ENCODE peak calls at places on chromosome 17, in eight cellular contexts. M, L, F, B, R, I, N and G are unnamed samples.

GRCh38 chr17:77366558-77367245 is 225.9 kb downstream of the SEC14L1 start:
- DNase-seq in M (peak; percentile 77), L (peak; percentile 71), F (no peak), B (peak; percentile 77), R (no peak), I (no peak), N (peak; percentile 56), G (no peak)

GRCh38 chr17:78653382-78653781 is 76.2 kb upstream of the DNAH17 start:
- DNase-seq in M (no peak), L (peak; percentile 81), F (no peak), B (no peak), R (no peak), I (no peak), N (no peak), G (no peak)

GRCh38 chr17:57634713-57635465 is 110.2 kb downstream of the CCDC182 start:
- DNase-seq in M (peak; percentile 31), L (peak; percentile 23), F (no peak), B (no peak), R (no peak), I (no peak), N (peak; percentile 1), G (no peak)

GRCh38 chr17:1347681-1348318 is 52.2 kb downstream of the YWHAE start:
- DNase-seq in M (no peak), L (peak; percentile 42), F (peak; percentile 58), B (peak; percentile 75), R (no peak), I (no peak), N (peak; percentile 67), G (no peak)

GRCh38 chr17:32015245-32016013 is 8.2 kb downstream of the LRRC37B start:
- DNase-seq in M (no peak), L (peak; percentile 28), F (no peak), B (no peak), R (no peak), I (no peak), N (peak; percentile 63), G (no peak)

GRCh38 chr17:1834378-1835149 is 4.8 kb downstream of the RPA1 start:
- DNase-seq in M (no peak), L (no peak), F (no peak), B (no peak), R (no peak), I (no peak), N (no peak), G (no peak)

GRCh38 chr17:9434502-9435113 is 141.0 kb downstream of the STX8 start:
- DNase-seq in M (no peak), L (no peak), F (no peak), B (no peak), R (no peak), I (no peak), N (no peak), G (no peak)

GRCh38 chr17:5365831-5366230 is 53.6 kb downstream of the NUP88 start:
- DNase-seq in M (no peak), L (no peak), F (no peak), B (no peak), R (no peak), I (no peak), N (no peak), G (no peak)

GRCh38 chr17:34567665-34568064 is 11.7 kb upstream of the TMEM132E start:
- DNase-seq in M (no peak), L (no peak), F (no peak), B (peak; percentile 40), R (no peak), I (no peak), N (no peak), G (no peak)

DNA sequence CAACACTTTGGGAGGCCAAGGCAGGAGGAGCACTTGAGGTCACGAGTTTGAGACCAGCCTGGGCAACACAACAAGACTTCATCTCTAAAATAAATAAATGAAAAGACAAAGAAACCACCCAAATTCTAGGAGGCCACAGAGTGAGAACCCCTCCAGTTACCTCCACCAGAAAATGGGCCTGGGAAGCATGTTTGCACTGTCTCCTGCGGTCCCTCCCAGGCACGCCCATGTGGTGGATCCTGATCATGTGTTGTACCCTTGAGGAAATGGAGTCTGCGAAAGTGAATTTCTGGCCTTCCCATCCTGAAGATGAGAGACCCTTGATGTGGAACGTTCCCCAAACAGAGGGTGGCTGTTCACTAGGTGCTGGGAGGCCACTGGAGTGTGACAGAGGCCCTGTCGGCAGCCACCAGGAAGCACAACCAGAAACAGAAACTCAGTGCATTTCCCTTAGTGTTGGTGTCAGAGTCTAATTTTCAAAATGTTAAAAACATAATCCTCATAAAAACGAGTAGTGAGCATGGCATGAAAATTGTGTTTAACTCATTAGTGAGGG is 19.2 kb upstream of the USP22 start:
- DNase-seq in M (no peak), L (no peak), F (no peak), B (no peak), R (no peak), I (no peak), N (no peak), G (no peak)
- TF ChIP-seq CTCF in M (no peak), L (no peak), F (no peak), B (no peak), R (no peak), I (no peak), N (no peak), G (no peak)

GRCh38 chr17:63446981-63447687 is 1.0 kb upstream of the CYB561 start:
- DNase-seq in M (no peak), L (no peak), F (peak; percentile 58), B (no peak), R (no peak), I (no peak), N (no peak), G (no peak)
- TF ChIP-seq CTCF in M (no peak), L (no peak), F (no peak), B (no peak), R (no peak), I (no peak), N (no peak), G (no peak)

DNA sequence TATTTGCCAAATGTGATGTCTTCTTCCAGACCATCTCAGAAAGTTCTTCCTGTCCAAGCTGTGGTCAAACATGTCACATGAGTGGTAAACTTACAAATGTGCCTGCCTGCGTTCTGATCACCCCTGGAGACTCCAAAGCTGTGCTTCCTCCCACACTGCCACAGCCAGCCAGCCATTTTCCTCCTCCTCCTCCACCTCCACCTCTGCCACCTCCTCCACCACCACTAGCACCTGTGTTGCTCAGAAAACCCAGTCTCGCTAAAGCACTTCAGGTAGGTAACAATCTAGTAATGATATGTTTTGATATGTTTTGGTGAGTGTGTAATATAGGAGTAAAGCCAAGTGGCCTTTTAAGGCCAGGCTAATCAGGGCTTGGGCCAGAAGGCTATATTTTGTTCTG is 16.4 kb upstream of the SMG8 start:
- DNase-seq in M (no peak), L (no peak), F (no peak), B (no peak), R (no peak), I (no peak), N (no peak), G (no peak)
- TF ChIP-seq CTCF in M (no peak), L (no peak), F (no peak), B (no peak), R (no peak), I (no peak), N (no peak), G (no peak)

GRCh38 chr17:3668279-3669084 is at the start of the genes EMC6 and TAX1BP3:
- DNase-seq in M (peak; percentile 99), L (peak; percentile 98), F (peak; percentile 98), B (peak; percentile 98), R (peak; percentile 100), I (peak; percentile 100), N (peak; percentile 100), G (peak; percentile 100)

GRCh38 chr17:3675886-3676285 is 7.3 kb downstream of the EMC6 start:
- DNase-seq in M (no peak), L (no peak), F (no peak), B (no peak), R (no peak), I (no peak), N (no peak), G (no peak)

GRCh38 chr17:3669085-3669347 is 404 bp downstream of the EMC6 start:
- DNase-seq in M (no peak), L (no peak), F (no peak), B (no peak), R (no peak), I (no peak), N (no peak), G (no peak)

GRCh38 chr17:3669548-3669947 is 936 bp downstream of the EMC6 start:
- DNase-seq in M (no peak), L (peak; percentile 5), F (no peak), B (no peak), R (no peak), I (no peak), N (no peak), G (no peak)

GRCh38 chr17:3672571-3672970 is 4.0 kb downstream of the EMC6 start:
- DNase-seq in M (no peak), L (no peak), F (no peak), B (no peak), R (no peak), I (no peak), N (no peak), G (no peak)
- TF ChIP-seq CTCF in M (no peak), L (no peak), F (no peak), B (no peak), R (no peak), I (no peak), N (no peak), G (no peak)

DNA sequence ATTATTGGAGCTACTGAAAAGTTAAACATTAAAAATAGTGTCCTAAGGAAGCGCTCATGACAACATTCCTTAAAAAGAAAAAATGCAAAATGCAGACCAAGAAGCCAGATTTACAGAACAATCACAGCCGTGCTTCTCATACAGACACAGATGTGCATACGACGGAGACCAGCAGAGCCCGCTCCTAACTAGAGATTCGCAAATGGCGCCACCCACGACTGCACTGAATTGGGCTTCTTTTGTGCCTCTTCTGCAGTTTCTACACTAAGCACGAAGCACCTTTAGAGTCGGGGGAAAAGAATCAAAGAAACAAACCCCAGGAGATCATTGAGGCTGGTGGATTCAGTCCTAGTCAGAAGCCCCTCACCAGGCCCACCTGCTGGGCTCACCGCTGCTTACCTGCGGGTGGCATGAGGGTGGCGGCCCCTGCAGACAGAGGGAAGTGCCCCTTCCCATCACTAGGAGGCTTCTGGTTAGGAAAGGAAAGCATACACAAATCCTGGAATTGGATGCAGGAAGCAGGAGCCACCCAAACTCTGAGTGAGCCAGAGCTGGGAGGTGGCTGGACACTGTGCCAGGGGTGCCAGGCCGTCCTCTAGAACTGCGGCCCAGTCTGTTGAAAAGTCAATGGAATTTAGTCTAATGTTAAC is 64.9 kb upstream of the CHMP6 start:
- DNase-seq in M (peak; percentile 62), L (no peak), F (no peak), B (peak; percentile 23), R (no peak), I (no peak), N (no peak), G (no peak)
- TF ChIP-seq CTCF in M (no peak), L (no peak), F (no peak), B (no peak), R (no peak), I (no peak), N (no peak), G (no peak)

GRCh38 chr17:12859520-12859919 is 70.2 kb downstream of the ARHGAP44 start:
- DNase-seq in M (no peak), L (peak; percentile 66), F (peak; percentile 36), B (no peak), R (no peak), I (no peak), N (no peak), G (no peak)
- TF ChIP-seq CTCF in M (no peak), L (peak; percentile 6), F (no peak), B (no peak), R (no peak), I (no peak), N (no peak), G (no peak)